ENCODE peak calls at places on chromosomes 11 and 22, in nine cellular contexts. Z is fibroblast of pulmonary artery, D is endothelial cell of umbilical vein, J is heart right ventricle, K is GM06990, H is H1, T is BJ, F is cardiac fibroblast, X is heart left ventricle. M is an unnamed sample.

GRCh38 chr22:42919199-42919598 is 62.1 kb upstream of the ARFGAP3 start:
- DNase-seq in H (no peak), D (no peak), T (no peak), F (no peak), J (no peak), Z (no peak), X (no peak), K (no peak), M (no peak)

GRCh38 chr11:75625970-75626691 is 42.7 kb downstream of the MAP6 start:
- DNase-seq in H (no peak), F (peak), X (no peak), J (no peak), Z (peak), D (no peak), K (no peak), T (peak), M (no peak)

GRCh38 chr22:19045094-19045493 is 77.1 kb downstream of the DGCR2 start:
- DNase-seq in Z (no peak), X (no peak), K (no peak), H (no peak), D (no peak), F (no peak), T (no peak), J (no peak), M (no peak)

GRCh38 chr11:111922803-111923202 is 4.1 kb downstream of the C11orf52 start:
- DNase-seq in K (no peak), Z (peak), F (peak), H (no peak), T (peak), D (peak), X (peak), J (peak), M (no peak)

GRCh38 chr11:78691215-78691614 is 116.6 kb upstream of the NARS2 start:
- DNase-seq in T (no peak), H (no peak), X (no peak), K (no peak), F (peak), Z (no peak), J (no peak), D (no peak), M (no peak)

GRCh38 chr11:1308745-1309497 is 511 bp downstream of the TOLLIP start:
- DNase-seq in D (no peak), K (peak), F (no peak), J (no peak), T (no peak), H (no peak), Z (no peak), X (no peak), M (no peak)

GRCh38 chr11:78149646-78150045 is 10.2 kb upstream of the ALG8 start:
- DNase-seq in T (no peak), X (no peak), K (no peak), H (no peak), D (peak), Z (peak), F (peak), J (no peak), M (no peak)

GRCh38 chr11:61541568-61541967 is 33.0 kb downstream of the LRRC10B start:
- DNase-seq in F (peak), K (no peak), D (no peak), T (no peak), J (no peak), Z (no peak), H (no peak), X (no peak), M (no peak)

GRCh38 chr22:29071261-29072045 is 1.4 kb upstream of the KREMEN1 start:
- DNase-seq in D (no peak), J (no peak), H (peak), K (peak), Z (no peak), F (no peak), X (peak), T (no peak), M (no peak)

GRCh38 chr11:62266558-62266957 is 3.4 kb upstream of the SCGB2A2 start:
- DNase-seq in K (no peak), Z (peak), T (no peak), F (no peak), H (no peak), J (no peak), D (peak), X (no peak), M (no peak)

GRCh38 chr11:128904872-128905344 is 13.8 kb downstream of the KCNJ5 start:
- DNase-seq in T (no peak), Z (no peak), H (peak), J (no peak), F (no peak), X (no peak), D (peak), K (no peak), M (no peak)

GRCh38 chr22:47154621-47155081 is 392.2 kb downstream of the TBC1D22A start:
- DNase-seq in X (peak), T (no peak), J (peak), F (peak), D (no peak), H (no peak), Z (peak), K (no peak), M (no peak)

GRCh38 chr11:2158291-2158737 is 2.7 kb downstream of the INS start:
- DNase-seq in D (no peak), H (no peak), J (no peak), F (no peak), X (no peak), Z (no peak), K (no peak), T (no peak), M (no peak)

GRCh38 chr11:102323542-102324261 is 6.4 kb downstream of the BIRC3 start:
- DNase-seq in T (peak), X (no peak), D (no peak), Z (peak), J (no peak), K (no peak), F (peak), H (no peak), M (no peak)

GRCh38 chr22:49052023-49052538 is 775.6 kb downstream of the BRD1 start:
- DNase-seq in H (no peak), F (no peak), X (no peak), T (no peak), D (no peak), J (no peak), K (no peak), Z (no peak), M (no peak)

GRCh38 chr11:117691501-117691900 is 105.5 kb downstream of the DSCAML1 start:
- DNase-seq in H (no peak), D (no peak), F (no peak), T (no peak), K (no peak), X (no peak), Z (no peak), J (no peak), M (no peak)

GRCh38 chr11:78406568-78407196 is 10.9 kb downstream of the GAB2 start:
- DNase-seq in D (no peak), K (no peak), F (no peak), H (no peak), T (no peak), X (no peak), J (no peak), Z (no peak), M (no peak)

GRCh38 chr11:45852018-45852711 is 4.9 kb downstream of the CRY2 start:
- DNase-seq in H (no peak), F (no peak), T (no peak), J (peak), Z (no peak), K (no peak), X (peak), D (no peak), M (no peak)

GRCh38 chr22:42617155-42617983 is 2.7 kb upstream of the POLDIP3 start:
- DNase-seq in F (no peak), D (no peak), Z (no peak), J (no peak), T (no peak), K (no peak), X (no peak), H (no peak), M (no peak)

GRCh38 chr11:503179-503981 is 3.7 kb downstream of the RNH1 start:
- DNase-seq in T (no peak), K (peak), H (no peak), J (no peak), Z (peak), F (peak), X (no peak), D (no peak), M (no peak)

GRCh38 chr11:1652026-1652425 is 22.5 kb downstream of the KRTAP5-5 start:
- DNase-seq in Z (no peak), X (no peak), H (no peak), D (no peak), J (no peak), F (no peak), K (no peak), T (no peak), M (no peak)

GRCh38 chr11:79902493-79902892 is 461.7 kb upstream of the TENM4 start:
- DNase-seq in K (no peak), H (no peak), F (no peak), D (no peak), T (no peak), J (no peak), X (no peak), Z (no peak), M (no peak)

GRCh38 chr22:49751318-49751967 is 76.2 kb downstream of the BRD1 start:
- DNase-seq in K (no peak), H (no peak), X (no peak), F (no peak), J (no peak), D (no peak), T (no peak), Z (no peak), M (no peak)

GRCh38 chr11:73577496-73577917 is 20.4 kb downstream of the FAM168A start:
- DNase-seq in T (peak), K (no peak), Z (no peak), X (no peak), H (no peak), D (no peak), F (peak), J (no peak), M (no peak)

GRCh38 chr11:116532066-116532465 is 240.7 kb downstream of the BUD13 start:
- DNase-seq in X (no peak), T (no peak), F (no peak), D (no peak), Z (no peak), H (no peak), K (no peak), J (no peak), M (no peak)

GRCh38 chr11:116530705-116531104 is 242.1 kb downstream of the BUD13 start:
- DNase-seq in F (no peak), Z (no peak), T (no peak), J (no peak), H (no peak), X (no peak), K (no peak), D (no peak), M (no peak)

GRCh38 chr11:116534270-116534975 is 238.4 kb downstream of the BUD13 start:
- DNase-seq in T (no peak), X (no peak), F (no peak), K (no peak), Z (no peak), H (no peak), D (no peak), J (no peak), M (no peak)

GRCh38 chr11:116535120-116535519 is 237.7 kb downstream of the BUD13 start:
- DNase-seq in T (no peak), F (no peak), X (no peak), J (no peak), H (no peak), Z (no peak), K (no peak), D (no peak), M (no peak)

DNA sequence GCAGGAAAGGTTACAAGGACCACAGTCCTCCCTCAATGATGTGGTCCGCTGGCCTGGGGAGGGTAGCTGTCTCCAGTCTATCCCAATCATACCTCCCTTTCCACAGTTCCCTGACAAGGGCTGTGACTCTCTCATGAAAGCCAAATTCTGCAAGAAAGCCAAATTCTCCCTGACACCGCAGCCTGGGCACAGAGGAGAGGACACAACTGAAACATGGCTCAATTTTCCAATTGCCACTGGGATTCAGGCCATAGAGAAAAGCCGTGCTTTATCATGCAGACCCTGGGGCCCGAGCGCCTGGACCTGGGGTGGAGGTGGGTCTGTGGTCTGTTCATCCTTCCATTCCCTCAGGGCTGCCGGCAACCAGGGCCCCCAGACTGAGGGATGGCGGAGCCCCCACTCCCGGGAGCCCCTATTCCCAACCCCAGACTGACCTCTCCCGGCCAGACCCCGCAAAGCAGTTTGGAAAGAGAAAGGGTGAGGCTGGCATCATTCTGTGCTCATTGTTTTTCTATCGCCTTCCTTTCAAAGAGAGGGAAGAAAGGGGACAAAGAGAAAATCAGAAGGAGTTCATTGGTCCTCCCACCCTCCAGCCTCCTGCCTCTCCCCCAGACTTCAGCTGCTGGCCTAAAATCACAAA is 239.5 kb downstream of the BUD13 start:
- DNase-seq in K (no peak), T (no peak), J (no peak), D (no peak), Z (no peak), X (no peak), H (peak), F (no peak), M (no peak)
- TF ChIP-seq CTCF in K (peak), T (no peak), J (no peak), D (peak), Z (no peak), X (peak), H (peak), F (no peak), M (no peak)

DNA sequence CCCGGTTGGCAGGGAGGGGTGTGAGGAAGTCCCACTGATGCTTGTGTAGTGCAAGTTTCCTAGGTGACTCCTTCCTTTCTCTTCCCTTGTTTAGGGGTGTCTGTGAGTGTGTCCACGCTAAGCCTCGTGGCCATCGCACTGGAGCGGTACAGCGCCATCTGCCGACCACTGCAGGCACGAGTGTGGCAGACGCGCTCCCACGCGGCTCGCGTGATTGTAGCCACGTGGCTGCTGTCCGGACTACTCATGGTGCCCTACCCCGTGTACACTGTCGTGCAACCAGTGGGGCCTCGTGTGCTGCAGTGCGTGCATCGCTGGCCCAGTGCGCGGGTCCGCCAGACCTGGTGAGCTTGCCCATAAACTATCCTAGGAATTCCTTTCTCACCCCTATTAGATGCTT is 10.4 kb downstream of the CCKBR start:
- DNase-seq in X (no peak), H (peak), J (no peak), K (no peak), Z (no peak), F (no peak), T (no peak), D (no peak), M (no peak)
- TF ChIP-seq CTCF in X (peak), H (peak), J (no peak), K (peak), Z (no peak), F (no peak), T (no peak), D (no peak), M (no peak)

GRCh38 chr11:119706887-119707286 is 22.1 kb downstream of the NECTIN1 start:
- DNase-seq in K (no peak), T (no peak), H (no peak), X (no peak), F (no peak), D (no peak), J (no peak), Z (no peak), M (no peak)
- TF ChIP-seq CTCF in K (peak), T (peak), H (peak), X (peak), F (peak), D (peak), J (no peak), Z (peak), M (no peak)

GRCh38 chr22:36977401-36977861 is 41.8 kb downstream of the TST start:
- DNase-seq in Z (no peak), H (peak), X (peak), T (no peak), J (peak), D (peak), K (peak), F (peak), M (no peak)
- TF ChIP-seq CTCF in Z (peak), H (peak), X (peak), T (peak), J (peak), D (peak), K (peak), F (peak), M (no peak)

GRCh38 chr11:120512727-120513435 is 1.3 kb downstream of the GRIK4 start:
- DNase-seq in K (no peak), F (no peak), Z (no peak), H (no peak), T (no peak), J (no peak), X (no peak), D (no peak), M (no peak)
- TF ChIP-seq CTCF in K (no peak), F (no peak), Z (no peak), H (peak), T (peak), J (no peak), X (no peak), D (peak), M (no peak)